ENCODE peak calls at places on chromosomes 2 and 18, in eight cellular contexts. One of them, this sample, is unnamed.

GRCh38 chr2:47056875-47057731 is 98.0 kb downstream of the STPG4 start:
- DNase-seq in AG04450: no peak
- DNase-seq in astrocyte: no peak
- DNase-seq in esophagus squamous epithelium: no peak
- DNase-seq in PC-9: no peak
- DNase-seq in neural progenitor cell: no peak
- DNase-seq in breast epithelium: no peak
- DNase-seq in A549: no peak
- DNase-seq in this sample: no peak

GRCh38 chr18:5630057-5630765 is 86.4 kb upstream of the EPB41L3 start:
- DNase-seq in astrocyte: no peak
- DNase-seq in esophagus squamous epithelium: no peak
- DNase-seq in A549: peak
- DNase-seq in PC-9: no peak
- DNase-seq in AG04450: no peak
- DNase-seq in breast epithelium: peak
- DNase-seq in neural progenitor cell: peak
- DNase-seq in this sample: peak

GRCh38 chr2:189783451-189783926 is 650 bp downstream of the ORMDL1 start:
- DNase-seq in PC-9: no peak
- DNase-seq in neural progenitor cell: no peak
- DNase-seq in AG04450: no peak
- DNase-seq in astrocyte: peak
- DNase-seq in A549: no peak
- DNase-seq in breast epithelium: no peak
- DNase-seq in esophagus squamous epithelium: no peak
- DNase-seq in this sample: peak

GRCh38 chr2:205073433-205074020 is 528.3 kb downstream of the PARD3B start:
- DNase-seq in breast epithelium: no peak
- DNase-seq in AG04450: no peak
- DNase-seq in A549: no peak
- DNase-seq in PC-9: no peak
- DNase-seq in neural progenitor cell: no peak
- DNase-seq in astrocyte: no peak
- DNase-seq in esophagus squamous epithelium: no peak
- DNase-seq in this sample: no peak

GRCh38 chr18:8771930-8772329 is 66.6 kb downstream of the MTCL1 start:
- DNase-seq in astrocyte: peak
- DNase-seq in neural progenitor cell: no peak
- DNase-seq in PC-9: no peak
- DNase-seq in AG04450: no peak
- DNase-seq in esophagus squamous epithelium: no peak
- DNase-seq in breast epithelium: no peak
- DNase-seq in A549: no peak
- DNase-seq in this sample: peak

GRCh38 chr2:133993160-133993559 is 260.7 kb upstream of the MGAT5 start:
- DNase-seq in astrocyte: no peak
- DNase-seq in esophagus squamous epithelium: no peak
- DNase-seq in A549: no peak
- DNase-seq in PC-9: no peak
- DNase-seq in AG04450: no peak
- DNase-seq in breast epithelium: no peak
- DNase-seq in neural progenitor cell: no peak
- DNase-seq in this sample: no peak

GRCh38 chr18:11150271-11150615 is 874 bp upstream of the PIEZO2 start:
- DNase-seq in neural progenitor cell: peak
- DNase-seq in A549: no peak
- DNase-seq in PC-9: no peak
- DNase-seq in astrocyte: no peak
- DNase-seq in breast epithelium: no peak
- DNase-seq in AG04450: no peak
- DNase-seq in esophagus squamous epithelium: no peak
- DNase-seq in this sample: no peak

GRCh38 chr2:130371723-130372054 is 15.8 kb downstream of the PTPN18 start:
- DNase-seq in esophagus squamous epithelium: no peak
- DNase-seq in A549: peak
- DNase-seq in AG04450: no peak
- DNase-seq in neural progenitor cell: no peak
- DNase-seq in breast epithelium: no peak
- DNase-seq in astrocyte: peak
- DNase-seq in PC-9: no peak
- DNase-seq in this sample: no peak

GRCh38 chr2:85737481-85737880 is 16.3 kb upstream of the ATOH8 start:
- DNase-seq in AG04450: peak
- DNase-seq in PC-9: no peak
- DNase-seq in breast epithelium: peak
- DNase-seq in A549: no peak
- DNase-seq in astrocyte: peak
- DNase-seq in neural progenitor cell: no peak
- DNase-seq in esophagus squamous epithelium: no peak
- DNase-seq in this sample: no peak

GRCh38 chr2:157831573-157832315 is 44.4 kb downstream of the ACVR1 start:
- DNase-seq in esophagus squamous epithelium: no peak
- DNase-seq in PC-9: no peak
- DNase-seq in neural progenitor cell: no peak
- DNase-seq in breast epithelium: no peak
- DNase-seq in A549: no peak
- DNase-seq in AG04450: no peak
- DNase-seq in astrocyte: peak
- DNase-seq in this sample: no peak

GRCh38 chr2:24076849-24077534 is 866 bp upstream of the SF3B6 start:
- DNase-seq in A549: no peak
- DNase-seq in PC-9: peak
- DNase-seq in astrocyte: no peak
- DNase-seq in AG04450: no peak
- DNase-seq in breast epithelium: no peak
- DNase-seq in esophagus squamous epithelium: no peak
- DNase-seq in neural progenitor cell: peak
- DNase-seq in this sample: peak

GRCh38 chr2:60644942-60645341 is 91.5 kb upstream of the BCL11A start:
- DNase-seq in esophagus squamous epithelium: no peak
- DNase-seq in breast epithelium: no peak
- DNase-seq in PC-9: no peak
- DNase-seq in A549: no peak
- DNase-seq in astrocyte: no peak
- DNase-seq in AG04450: no peak
- DNase-seq in neural progenitor cell: no peak
- DNase-seq in this sample: peak

GRCh38 chr2:225737556-225737955 is 338.0 kb downstream of the NYAP2 start:
- DNase-seq in neural progenitor cell: no peak
- DNase-seq in esophagus squamous epithelium: no peak
- DNase-seq in breast epithelium: no peak
- DNase-seq in AG04450: no peak
- DNase-seq in A549: no peak
- DNase-seq in astrocyte: peak
- DNase-seq in PC-9: peak
- DNase-seq in this sample: peak

GRCh38 chr2:204024503-204024902 is 87.9 kb downstream of the ICOS start:
- DNase-seq in neural progenitor cell: peak
- DNase-seq in AG04450: no peak
- DNase-seq in astrocyte: peak
- DNase-seq in A549: peak
- DNase-seq in breast epithelium: no peak
- DNase-seq in PC-9: no peak
- DNase-seq in esophagus squamous epithelium: no peak
- DNase-seq in this sample: peak

GRCh38 chr2:226387499-226387942 is 412.1 kb downstream of the IRS1 start:
- DNase-seq in breast epithelium: no peak
- DNase-seq in AG04450: no peak
- DNase-seq in PC-9: no peak
- DNase-seq in A549: no peak
- DNase-seq in astrocyte: no peak
- DNase-seq in esophagus squamous epithelium: no peak
- DNase-seq in neural progenitor cell: no peak
- DNase-seq in this sample: no peak

GRCh38 chr2:6866239-6866745 is 585 bp upstream of the CMPK2 start:
- DNase-seq in AG04450: no peak
- DNase-seq in PC-9: no peak
- DNase-seq in breast epithelium: no peak
- DNase-seq in A549: peak
- DNase-seq in esophagus squamous epithelium: no peak
- DNase-seq in neural progenitor cell: peak
- DNase-seq in astrocyte: peak
- DNase-seq in this sample: peak

GRCh38 chr2:239600194-239600593 is 199.4 kb upstream of the HDAC4 start:
- DNase-seq in A549: no peak
- DNase-seq in esophagus squamous epithelium: no peak
- DNase-seq in AG04450: no peak
- DNase-seq in PC-9: no peak
- DNase-seq in breast epithelium: no peak
- DNase-seq in neural progenitor cell: no peak
- DNase-seq in astrocyte: no peak
- DNase-seq in this sample: no peak

GRCh38 chr2:215272918-215273317 is 38.9 kb upstream of the ATIC start:
- DNase-seq in astrocyte: no peak
- DNase-seq in AG04450: no peak
- DNase-seq in A549: no peak
- DNase-seq in breast epithelium: no peak
- DNase-seq in neural progenitor cell: no peak
- DNase-seq in PC-9: no peak
- DNase-seq in esophagus squamous epithelium: no peak
- DNase-seq in this sample: no peak

GRCh38 chr2:231764752-231765151 is 16.3 kb downstream of the PDE6D start:
- DNase-seq in breast epithelium: no peak
- DNase-seq in A549: no peak
- DNase-seq in PC-9: no peak
- DNase-seq in neural progenitor cell: no peak
- DNase-seq in esophagus squamous epithelium: no peak
- DNase-seq in astrocyte: peak
- DNase-seq in AG04450: no peak
- DNase-seq in this sample: no peak

GRCh38 chr2:160472839-160473251 is 20.8 kb downstream of the RBMS1 start:
- DNase-seq in PC-9: no peak
- DNase-seq in AG04450: peak
- DNase-seq in neural progenitor cell: peak
- DNase-seq in A549: no peak
- DNase-seq in astrocyte: peak
- DNase-seq in breast epithelium: no peak
- DNase-seq in esophagus squamous epithelium: no peak
- DNase-seq in this sample: no peak

GRCh38 chr2:160473508-160474318 is 19.9 kb downstream of the RBMS1 start:
- DNase-seq in breast epithelium: no peak
- DNase-seq in AG04450: no peak
- DNase-seq in esophagus squamous epithelium: no peak
- DNase-seq in neural progenitor cell: no peak
- DNase-seq in astrocyte: no peak
- DNase-seq in A549: no peak
- DNase-seq in PC-9: no peak
- DNase-seq in this sample: no peak

GRCh38 chr2:160474319-160474645 is 19.3 kb downstream of the RBMS1 start:
- DNase-seq in neural progenitor cell: no peak
- DNase-seq in A549: no peak
- DNase-seq in breast epithelium: no peak
- DNase-seq in esophagus squamous epithelium: no peak
- DNase-seq in astrocyte: no peak
- DNase-seq in AG04450: no peak
- DNase-seq in PC-9: no peak
- DNase-seq in this sample: no peak

GRCh38 chr2:160477032-160477431 is 16.6 kb downstream of the RBMS1 start:
- DNase-seq in neural progenitor cell: no peak
- DNase-seq in PC-9: no peak
- DNase-seq in astrocyte: peak
- DNase-seq in breast epithelium: no peak
- DNase-seq in AG04450: no peak
- DNase-seq in A549: no peak
- DNase-seq in esophagus squamous epithelium: no peak
- DNase-seq in this sample: no peak

GRCh38 chr2:160474891-160475795 is 18.5 kb downstream of the RBMS1 start:
- DNase-seq in breast epithelium: no peak
- DNase-seq in esophagus squamous epithelium: no peak
- DNase-seq in A549: no peak
- DNase-seq in AG04450: no peak
- DNase-seq in neural progenitor cell: no peak
- DNase-seq in PC-9: no peak
- DNase-seq in astrocyte: peak
- DNase-seq in this sample: peak
- H3K27ac ChIP-seq in breast epithelium: peak
- H3K27ac ChIP-seq in esophagus squamous epithelium: no peak
- H3K27ac ChIP-seq in A549: no peak
- H3K27ac ChIP-seq in AG04450: peak
- H3K27ac ChIP-seq in neural progenitor cell: no peak
- H3K27ac ChIP-seq in PC-9: no peak
- H3K27ac ChIP-seq in astrocyte: no peak
- H3K27ac ChIP-seq in this sample: peak

DNA sequence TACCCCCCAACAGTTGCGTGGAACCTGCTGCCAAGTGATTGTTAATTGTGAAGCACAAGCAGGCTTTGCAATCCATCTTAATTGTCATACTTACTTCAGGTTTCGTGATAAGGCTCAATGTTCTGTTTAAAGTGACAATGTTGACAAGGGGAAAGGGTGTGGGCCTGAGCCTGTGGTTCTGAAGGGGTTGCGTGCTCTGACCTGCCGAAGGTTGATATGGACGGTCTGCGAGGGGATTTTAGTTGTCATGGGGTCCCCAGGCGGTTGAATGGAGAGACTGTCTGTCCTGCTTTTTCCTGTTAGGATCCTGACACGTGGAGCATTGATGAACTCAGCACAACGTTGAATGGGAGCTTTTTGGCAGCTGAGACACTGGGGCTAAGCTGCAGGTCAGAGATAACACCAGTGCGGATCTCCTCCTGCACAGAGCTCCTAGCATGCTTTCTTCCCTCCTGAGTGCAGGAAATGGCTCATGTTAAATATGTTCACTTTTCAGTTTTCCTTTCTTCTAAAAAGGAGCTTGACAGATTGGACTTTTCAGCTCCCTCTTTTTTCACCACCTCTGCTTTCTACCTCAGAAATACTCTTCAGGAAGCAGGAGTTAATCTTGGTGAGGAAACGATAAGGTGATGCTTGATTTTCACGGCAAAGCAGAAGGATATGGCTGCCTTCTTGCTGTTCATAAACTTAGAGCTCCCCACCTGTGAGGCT is 62.9 kb upstream of the ZEB2 start:
- DNase-seq in neural progenitor cell: peak
- DNase-seq in PC-9: no peak
- DNase-seq in astrocyte: no peak
- DNase-seq in A549: no peak
- DNase-seq in AG04450: no peak
- DNase-seq in breast epithelium: no peak
- DNase-seq in esophagus squamous epithelium: no peak
- DNase-seq in this sample: peak
- H3K27ac ChIP-seq in neural progenitor cell: no peak
- H3K27ac ChIP-seq in PC-9: no peak
- H3K27ac ChIP-seq in astrocyte: no peak
- H3K27ac ChIP-seq in A549: no peak
- H3K27ac ChIP-seq in AG04450: no peak
- H3K27ac ChIP-seq in breast epithelium: no peak
- H3K27ac ChIP-seq in esophagus squamous epithelium: no peak
- H3K27ac ChIP-seq in this sample: no peak

GRCh38 chr2:30942430-30942829 is 135.2 kb upstream of the CAPN13 start:
- DNase-seq in PC-9: no peak
- DNase-seq in esophagus squamous epithelium: no peak
- DNase-seq in astrocyte: no peak
- DNase-seq in AG04450: no peak
- DNase-seq in breast epithelium: no peak
- DNase-seq in neural progenitor cell: no peak
- DNase-seq in A549: no peak
- DNase-seq in this sample: no peak
- H3K27ac ChIP-seq in PC-9: no peak
- H3K27ac ChIP-seq in esophagus squamous epithelium: no peak
- H3K27ac ChIP-seq in astrocyte: no peak
- H3K27ac ChIP-seq in AG04450: no peak
- H3K27ac ChIP-seq in breast epithelium: no peak
- H3K27ac ChIP-seq in neural progenitor cell: no peak
- H3K27ac ChIP-seq in A549: no peak
- H3K27ac ChIP-seq in this sample: no peak

GRCh38 chr2:2787301-2787907 is 456.3 kb upstream of the MYT1L start:
- DNase-seq in astrocyte: no peak
- DNase-seq in PC-9: no peak
- DNase-seq in breast epithelium: no peak
- DNase-seq in neural progenitor cell: peak
- DNase-seq in esophagus squamous epithelium: no peak
- DNase-seq in A549: no peak
- DNase-seq in AG04450: no peak
- DNase-seq in this sample: no peak
- H3K27ac ChIP-seq in astrocyte: no peak
- H3K27ac ChIP-seq in PC-9: no peak
- H3K27ac ChIP-seq in breast epithelium: no peak
- H3K27ac ChIP-seq in neural progenitor cell: peak
- H3K27ac ChIP-seq in esophagus squamous epithelium: no peak
- H3K27ac ChIP-seq in A549: no peak
- H3K27ac ChIP-seq in AG04450: no peak
- H3K27ac ChIP-seq in this sample: no peak